ENCODE peak calls at places on chromosomes 1 and 21, in five cellular contexts. One of them, this sample, is unnamed.

GRCh38 chr21:36454706-36455105 is 25.2 kb downstream of the CLDN14 start:
- DNase-seq in fibroblast of mammary gland: no peak
- DNase-seq in epithelial cell of esophagus: no peak
- DNase-seq in uterus: no peak
- DNase-seq in activated T-cell treated with anti-CD3 and anti-CD28 coated beads, Interleukin-2, amount 50 U/mL, for 1 hour: no peak
- DNase-seq in this sample: no peak

GRCh38 chr1:46334030-46334384 is 6.6 kb upstream of the NSUN4 start:
- DNase-seq in fibroblast of mammary gland: no peak
- DNase-seq in epithelial cell of esophagus: no peak
- DNase-seq in uterus: no peak
- DNase-seq in activated T-cell treated with anti-CD3 and anti-CD28 coated beads, Interleukin-2, amount 50 U/mL, for 1 hour: no peak
- DNase-seq in this sample: no peak

GRCh38 chr1:23029337-23029736 is 10.1 kb downstream of the KDM1A start:
- DNase-seq in fibroblast of mammary gland: no peak
- DNase-seq in epithelial cell of esophagus: no peak
- DNase-seq in uterus: no peak
- DNase-seq in activated T-cell treated with anti-CD3 and anti-CD28 coated beads, Interleukin-2, amount 50 U/mL, for 1 hour: no peak
- DNase-seq in this sample: no peak

GRCh38 chr1:153180556-153180955 is 22.7 kb upstream of the LELP1 start:
- DNase-seq in fibroblast of mammary gland: no peak
- DNase-seq in epithelial cell of esophagus: peak
- DNase-seq in uterus: no peak
- DNase-seq in activated T-cell treated with anti-CD3 and anti-CD28 coated beads, Interleukin-2, amount 50 U/mL, for 1 hour: no peak
- DNase-seq in this sample: no peak

GRCh38 chr1:23478896-23479790 is 4.8 kb downstream of the ASAP3 start:
- DNase-seq in fibroblast of mammary gland: peak
- DNase-seq in epithelial cell of esophagus: no peak
- DNase-seq in uterus: peak
- DNase-seq in activated T-cell treated with anti-CD3 and anti-CD28 coated beads, Interleukin-2, amount 50 U/mL, for 1 hour: no peak
- DNase-seq in this sample: peak

GRCh38 chr1:22380024-22380785 is 71.4 kb upstream of the ZBTB40 start:
- DNase-seq in fibroblast of mammary gland: peak
- DNase-seq in epithelial cell of esophagus: peak
- DNase-seq in uterus: no peak
- DNase-seq in activated T-cell treated with anti-CD3 and anti-CD28 coated beads, Interleukin-2, amount 50 U/mL, for 1 hour: no peak
- DNase-seq in this sample: no peak

GRCh38 chr1:55833452-55834160 is 618.4 kb upstream of the USP24 start:
- DNase-seq in fibroblast of mammary gland: peak
- DNase-seq in epithelial cell of esophagus: no peak
- DNase-seq in uterus: peak
- DNase-seq in activated T-cell treated with anti-CD3 and anti-CD28 coated beads, Interleukin-2, amount 50 U/mL, for 1 hour: no peak
- DNase-seq in this sample: no peak

GRCh38 chr1:63928197-63929105 is 154.6 kb downstream of the ROR1 start:
- DNase-seq in fibroblast of mammary gland: peak
- DNase-seq in epithelial cell of esophagus: no peak
- DNase-seq in uterus: no peak
- DNase-seq in activated T-cell treated with anti-CD3 and anti-CD28 coated beads, Interleukin-2, amount 50 U/mL, for 1 hour: no peak
- DNase-seq in this sample: no peak

GRCh38 chr1:93016171-93016570 is 54.9 kb upstream of the DIPK1A start:
- DNase-seq in fibroblast of mammary gland: peak
- DNase-seq in epithelial cell of esophagus: no peak
- DNase-seq in uterus: no peak
- DNase-seq in activated T-cell treated with anti-CD3 and anti-CD28 coated beads, Interleukin-2, amount 50 U/mL, for 1 hour: no peak
- DNase-seq in this sample: no peak

GRCh38 chr1:41108696-41109284 is 87.3 kb upstream of the SLFNL1 start:
- DNase-seq in fibroblast of mammary gland: peak
- DNase-seq in epithelial cell of esophagus: peak
- DNase-seq in uterus: peak
- DNase-seq in activated T-cell treated with anti-CD3 and anti-CD28 coated beads, Interleukin-2, amount 50 U/mL, for 1 hour: no peak
- DNase-seq in this sample: no peak

GRCh38 chr1:8394456-8395321 is 76.8 kb downstream of the SLC45A1 start:
- DNase-seq in fibroblast of mammary gland: peak
- DNase-seq in epithelial cell of esophagus: peak
- DNase-seq in uterus: no peak
- DNase-seq in activated T-cell treated with anti-CD3 and anti-CD28 coated beads, Interleukin-2, amount 50 U/mL, for 1 hour: no peak
- DNase-seq in this sample: no peak

GRCh38 chr1:119664057-119664456 is 16.0 kb upstream of the ZNF697 start:
- DNase-seq in fibroblast of mammary gland: no peak
- DNase-seq in epithelial cell of esophagus: no peak
- DNase-seq in uterus: no peak
- DNase-seq in activated T-cell treated with anti-CD3 and anti-CD28 coated beads, Interleukin-2, amount 50 U/mL, for 1 hour: no peak
- DNase-seq in this sample: no peak

GRCh38 chr1:2399890-2400575 is 8.4 kb downstream of the RER1 start:
- DNase-seq in fibroblast of mammary gland: no peak
- DNase-seq in epithelial cell of esophagus: no peak
- DNase-seq in uterus: no peak
- DNase-seq in activated T-cell treated with anti-CD3 and anti-CD28 coated beads, Interleukin-2, amount 50 U/mL, for 1 hour: no peak
- DNase-seq in this sample: no peak

GRCh38 chr1:8794605-8795004 is 22.8 kb downstream of the RERE start:
- DNase-seq in fibroblast of mammary gland: no peak
- DNase-seq in epithelial cell of esophagus: peak
- DNase-seq in uterus: no peak
- DNase-seq in activated T-cell treated with anti-CD3 and anti-CD28 coated beads, Interleukin-2, amount 50 U/mL, for 1 hour: no peak
- DNase-seq in this sample: no peak

GRCh38 chr1:23953020-23953419 is 6.6 kb upstream of the PNRC2 start:
- DNase-seq in fibroblast of mammary gland: no peak
- DNase-seq in epithelial cell of esophagus: peak
- DNase-seq in uterus: no peak
- DNase-seq in activated T-cell treated with anti-CD3 and anti-CD28 coated beads, Interleukin-2, amount 50 U/mL, for 1 hour: no peak
- DNase-seq in this sample: no peak

GRCh38 chr21:28078126-28078525 is 914.6 kb downstream of the LTN1 start:
- DNase-seq in fibroblast of mammary gland: no peak
- DNase-seq in epithelial cell of esophagus: no peak
- DNase-seq in uterus: no peak
- DNase-seq in activated T-cell treated with anti-CD3 and anti-CD28 coated beads, Interleukin-2, amount 50 U/mL, for 1 hour: no peak
- DNase-seq in this sample: no peak

GRCh38 chr1:109617291-109617801 is 2.1 kb downstream of the GNAT2 start:
- DNase-seq in fibroblast of mammary gland: peak
- DNase-seq in epithelial cell of esophagus: peak
- DNase-seq in uterus: no peak
- DNase-seq in activated T-cell treated with anti-CD3 and anti-CD28 coated beads, Interleukin-2, amount 50 U/mL, for 1 hour: no peak
- DNase-seq in this sample: no peak

GRCh38 chr1:211352985-211353515 is 26.4 kb downstream of the TRAF5 start:
- DNase-seq in fibroblast of mammary gland: no peak
- DNase-seq in epithelial cell of esophagus: peak
- DNase-seq in uterus: peak
- DNase-seq in activated T-cell treated with anti-CD3 and anti-CD28 coated beads, Interleukin-2, amount 50 U/mL, for 1 hour: peak
- DNase-seq in this sample: no peak

GRCh38 chr1:66300280-66300973 is 233.5 kb upstream of the SGIP1 start:
- DNase-seq in fibroblast of mammary gland: no peak
- DNase-seq in epithelial cell of esophagus: no peak
- DNase-seq in uterus: no peak
- DNase-seq in activated T-cell treated with anti-CD3 and anti-CD28 coated beads, Interleukin-2, amount 50 U/mL, for 1 hour: no peak
- DNase-seq in this sample: no peak

GRCh38 chr1:116769050-116769449 is 14.8 kb downstream of the CD2 start:
- DNase-seq in fibroblast of mammary gland: no peak
- DNase-seq in epithelial cell of esophagus: no peak
- DNase-seq in uterus: no peak
- DNase-seq in activated T-cell treated with anti-CD3 and anti-CD28 coated beads, Interleukin-2, amount 50 U/mL, for 1 hour: no peak
- DNase-seq in this sample: no peak

This sample was measured in ovary.